ENCODE peak calls at places on chromosomes 12 and 14, in five cellular contexts. I, C, X, D and K are unnamed samples.

GRCh38 chr12:153080-153746 is 60.7 kb downstream of the SLC6A12 start:
- DNase-seq in I (peak; percentile 62), C (no peak), X (peak; percentile 56), D (peak; percentile 35), K (peak; percentile 74)

GRCh38 chr12:38984388-38984787 is 79.0 kb upstream of the CPNE8 start:
- DNase-seq in I (no peak), C (no peak), X (no peak), D (no peak), K (no peak)

GRCh38 chr12:98763656-98764055 is 118.6 kb downstream of the APAF1 start:
- DNase-seq in I (no peak), C (no peak), X (no peak), D (no peak), K (no peak)

GRCh38 chr12:50725011-50725899 is 38.6 kb upstream of the ATF1 start:
- DNase-seq in I (no peak), C (no peak), X (no peak), D (peak; percentile 71), K (no peak)

GRCh38 chr14:23469906-23470403 is 452 bp downstream of the NGDN start:
- DNase-seq in I (no peak), C (no peak), X (no peak), D (no peak), K (no peak)

GRCh38 chr12:95022477-95022876 is 19.0 kb upstream of the NDUFA12 start:
- DNase-seq in I (no peak), C (no peak), X (no peak), D (no peak), K (no peak)

GRCh38 chr12:46825526-46826414 is at the start of gene SLC38A4:
- DNase-seq in I (no peak), C (no peak), X (no peak), D (no peak), K (no peak)

GRCh38 chr14:85454183-85454813 is 75.6 kb upstream of the FLRT2 start:
- DNase-seq in I (no peak), C (no peak), X (no peak), D (no peak), K (no peak)

GRCh38 chr14:36442824-36443241 is 77.2 kb downstream of the NKX2-1 start:
- DNase-seq in I (no peak), C (no peak), X (no peak), D (no peak), K (no peak)

GRCh38 chr14:95156153-95156764 is 1.1 kb downstream of the DICER1 start:
- DNase-seq in I (no peak), C (no peak), X (no peak), D (no peak), K (no peak)

GRCh38 chr14:71591929-71592328 is 340.3 kb upstream of the RGS6 start:
- DNase-seq in I (no peak), C (no peak), X (peak; percentile 16), D (no peak), K (no peak)

GRCh38 chr12:48988030-48988649 is 10.0 kb downstream of the WNT1 start:
- DNase-seq in I (peak; percentile 74), C (no peak), X (no peak), D (no peak), K (no peak)

GRCh38 chr12:68180792-68181744 is 21.5 kb upstream of the IFNG start:
- DNase-seq in I (no peak), C (no peak), X (no peak), D (no peak), K (no peak)

GRCh38 chr14:58746261-58746660 is 108.5 kb downstream of the DACT1 start:
- DNase-seq in I (no peak), C (no peak), X (peak; percentile 69), D (peak; percentile 56), K (no peak)

GRCh38 chr12:19121449-19122018 is 8.0 kb upstream of the PLEKHA5 start:
- DNase-seq in I (no peak), C (no peak), X (no peak), D (no peak), K (no peak)

GRCh38 chr14:100108840-100109593 is 43.8 kb downstream of the EVL start:
- DNase-seq in I (no peak), C (no peak), X (no peak), D (no peak), K (no peak)

GRCh38 chr14:81066672-81067071 is 111.3 kb downstream of the TSHR start:
- DNase-seq in I (no peak), C (no peak), X (no peak), D (no peak), K (no peak)

GRCh38 chr14:72610831-72611200 is 283.1 kb downstream of the DPF3 start:
- DNase-seq in I (no peak), C (peak; percentile 16), X (no peak), D (no peak), K (no peak)

GRCh38 chr12:70576341-70577282 is 60.6 kb downstream of the PTPRB start:
- DNase-seq in I (no peak), C (no peak), X (peak; percentile 66), D (peak; percentile 10), K (no peak)

GRCh38 chr12:94187351-94187750 is 39.0 kb downstream of the PLXNC1 start:
- DNase-seq in I (no peak), C (no peak), X (no peak), D (no peak), K (no peak)

GRCh38 chr14:23573384-23573783 is 5.2 kb downstream of the JPH4 start:
- DNase-seq in I (peak; percentile 27), C (no peak), X (no peak), D (no peak), K (no peak)

GRCh38 chr12:18658179-18658578 is 79.6 kb downstream of the PLCZ1 start:
- DNase-seq in I (no peak), C (no peak), X (no peak), D (no peak), K (no peak)

GRCh38 chr14:104136472-104137296 is 1.7 kb upstream of the KIF26A start:
- DNase-seq in I (no peak), C (peak; percentile 75), X (no peak), D (no peak), K (no peak)

GRCh38 chr12:56808954-56809353 is 45.8 kb downstream of the HSD17B6 start:
- DNase-seq in I (no peak), C (no peak), X (no peak), D (no peak), K (no peak)

GRCh38 chr12:28710882-28711281 is 438.2 kb upstream of the FAR2 start:
- DNase-seq in I (no peak), C (no peak), X (no peak), D (no peak), K (no peak)

GRCh38 chr12:51270847-51271518 is 768 bp upstream of the SMAGP start:
- DNase-seq in I (no peak), C (no peak), X (peak; percentile 61), D (no peak), K (no peak)

GRCh38 chr14:54488318-54488645 is 498 bp downstream of the GMFB start:
- DNase-seq in I (no peak), C (no peak), X (no peak), D (no peak), K (no peak)

GRCh38 chr14:88562532-88562830 is 356 bp upstream of the ZC3H14 start:
- DNase-seq in I (no peak), C (no peak), X (no peak), D (no peak), K (no peak)

GRCh38 chr14:88565427-88565826 is 2.6 kb downstream of the ZC3H14 start:
- DNase-seq in I (no peak), C (no peak), X (no peak), D (no peak), K (no peak)

GRCh38 chr14:88563845-88564244 is 1.0 kb downstream of the ZC3H14 start:
- DNase-seq in I (no peak), C (no peak), X (no peak), D (no peak), K (no peak)

GRCh38 chr14:88559852-88560251 is 3.0 kb upstream of the ZC3H14 start:
- DNase-seq in I (no peak), C (no peak), X (no peak), D (no peak), K (no peak)

GRCh38 chr14:88562831-88563686 is at the start of gene ZC3H14:
- DNase-seq in I (peak; percentile 84), C (peak; percentile 89), X (peak; percentile 68), D (peak; percentile 73), K (peak; percentile 85)
- TF ChIP-seq POLR2A in I (no peak), C (peak; percentile 36), X (peak; percentile 86), D (peak; percentile 77), K (peak; percentile 78)

GRCh38 chr12:12804011-12804410 is 9.1 kb upstream of the DDX47 start:
- DNase-seq in I (no peak), C (no peak), X (no peak), D (no peak), K (no peak)
- TF ChIP-seq POLR2AphosphoS5 in I (no peak), C (no peak), X (no peak), D (no peak), K (no peak)

DNA sequence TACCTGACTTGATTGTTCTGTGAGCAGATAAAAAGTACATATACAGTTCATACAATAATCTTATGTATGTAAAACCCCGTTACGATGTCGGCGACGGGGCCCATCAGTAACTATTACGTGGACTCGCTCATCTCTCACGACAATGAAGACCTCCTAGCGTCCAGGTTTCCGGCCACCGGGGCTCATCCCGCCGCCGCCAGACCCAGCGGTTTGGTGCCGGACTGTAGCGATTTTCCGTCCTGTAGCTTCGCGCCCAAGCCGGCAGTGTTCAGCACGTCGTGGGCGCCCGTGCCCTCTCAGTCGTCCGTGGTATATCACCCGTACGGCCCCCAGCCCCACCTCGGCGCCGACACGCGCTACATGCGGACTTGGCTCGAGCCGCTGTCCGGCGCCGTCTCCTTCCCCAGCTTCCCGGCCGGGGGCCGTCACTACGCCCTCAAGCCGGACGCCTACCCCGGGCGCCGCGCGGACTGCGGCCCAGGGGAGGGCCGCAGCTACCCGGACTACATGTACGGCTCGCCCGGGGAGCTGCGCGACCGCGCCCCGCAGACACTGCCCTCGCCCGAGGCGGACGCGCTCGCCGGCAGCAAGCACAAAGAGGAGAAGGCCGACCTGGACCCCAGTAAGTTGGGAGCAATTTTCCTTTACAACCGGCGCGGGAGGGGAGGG is at the start of gene HOXC9:
- DNase-seq in I (no peak), C (no peak), X (no peak), D (no peak), K (no peak)
- TF ChIP-seq POLR2A in I (no peak), C (no peak), X (no peak), D (no peak), K (no peak)

GRCh38 chr12:53047221-53048032 is 2.4 kb upstream of the TNS2 start:
- DNase-seq in I (peak; percentile 83), C (peak; percentile 92), X (no peak), D (peak; percentile 74), K (peak; percentile 86)

GRCh38 chr12:53044052-53044581 is 5.7 kb upstream of the TNS2 start:
- DNase-seq in I (no peak), C (no peak), X (no peak), D (no peak), K (no peak)

GRCh38 chr12:53044896-53045571 is 4.8 kb upstream of the TNS2 start:
- DNase-seq in I (no peak), C (no peak), X (no peak), D (no peak), K (no peak)

GRCh38 chr12:53046655-53047220 is 3.1 kb upstream of the TNS2 start:
- DNase-seq in I (peak; percentile 86), C (peak; percentile 94), X (no peak), D (peak; percentile 88), K (peak; percentile 57)

DNA sequence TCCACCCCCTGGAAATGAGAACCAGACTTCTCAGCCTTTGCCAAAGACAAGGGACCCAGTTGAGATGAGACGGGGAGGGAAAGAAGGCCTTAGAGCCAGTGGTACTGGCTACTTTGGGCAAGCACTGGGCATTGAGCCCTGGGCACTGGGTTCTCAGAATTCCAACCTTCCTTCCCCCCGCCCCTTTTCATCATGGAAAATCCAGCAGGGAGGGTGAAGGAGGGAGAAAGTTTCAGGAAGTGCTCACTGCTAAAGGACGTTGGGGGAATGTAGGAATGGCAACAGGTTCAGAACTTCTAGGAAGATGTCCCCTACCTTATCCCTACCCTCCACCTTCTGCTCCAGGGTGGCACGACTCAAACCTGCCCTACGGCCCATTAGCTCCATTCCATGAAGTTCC is 4.2 kb upstream of the TNS2 start:
- DNase-seq in I (no peak), C (no peak), X (no peak), D (no peak), K (no peak)
- TF ChIP-seq POLR2AphosphoS5 in I (peak; percentile 66), C (no peak), X (no peak), D (peak; percentile 68), K (no peak)